ENCODE peak calls at places on chromosomes 2 and 18, in nine cellular contexts. J is NB4, Z is epithelial cell of esophagus, Q is H9, A is colonic mucosa, S is endothelial cell, O is osteocyte, U is brain microvascular endothelial cell, X is GM12864. E is an unnamed sample.

GRCh38 chr2:7111626-7112025 is 194.4 kb downstream of the RNF144A start:
- DNase-seq in J (no peak), Z (peak), Q (no peak), A (no peak), S (no peak), O (peak), U (no peak), X (no peak), E (no peak)

GRCh38 chr18:30177056-30177455 is 865.5 kb downstream of the DSC3 start:
- DNase-seq in J (no peak), Z (peak), Q (no peak), A (no peak), S (no peak), O (no peak), U (no peak), X (no peak), E (no peak)

GRCh38 chr18:63155169-63155852 is 164.3 kb downstream of the BCL2 start:
- DNase-seq in J (peak), Z (peak), Q (peak), A (peak), S (peak), O (no peak), U (no peak), X (no peak), E (peak)

GRCh38 chr2:152716805-152717241 is 438 bp downstream of the PRPF40A start:
- DNase-seq in J (peak), Z (peak), Q (no peak), A (peak), S (peak), O (no peak), U (no peak), X (no peak), E (peak)

GRCh38 chr2:241833938-241834852 is 24.5 kb downstream of the PDCD1 start:
- DNase-seq in J (no peak), Z (no peak), Q (no peak), A (no peak), S (no peak), O (no peak), U (no peak), X (no peak), E (no peak)

GRCh38 chr2:1187189-1187588 is 226.1 kb upstream of the TPO start:
- DNase-seq in J (no peak), Z (no peak), Q (no peak), A (no peak), S (no peak), O (no peak), U (no peak), X (no peak), E (no peak)

GRCh38 chr18:51110073-51110797 is 80.2 kb downstream of the SMAD4 start:
- DNase-seq in J (peak), Z (peak), Q (peak), A (peak), S (peak), O (peak), U (peak), X (no peak), E (peak)

GRCh38 chr2:15838481-15838880 is 101.9 kb upstream of the MYCN start:
- DNase-seq in J (no peak), Z (no peak), Q (no peak), A (no peak), S (no peak), O (no peak), U (no peak), X (no peak), E (no peak)

GRCh38 chr2:105610444-105611327 is 134.0 kb upstream of the NCK2 start:
- DNase-seq in J (no peak), Z (peak), Q (no peak), A (no peak), S (no peak), O (no peak), U (peak), X (no peak), E (peak)

GRCh38 chr2:207767461-207768167 is 2.1 kb downstream of the FZD5 start:
- DNase-seq in J (no peak), Z (peak), Q (peak), A (peak), S (peak), O (no peak), U (no peak), X (no peak), E (no peak)

GRCh38 chr2:206250041-206250897 is 24.2 kb upstream of the ZDBF2 start:
- DNase-seq in J (no peak), Z (peak), Q (peak), A (peak), S (no peak), O (no peak), U (no peak), X (no peak), E (no peak)

GRCh38 chr2:158024288-158024898 is 77.3 kb upstream of the UPP2 start:
- DNase-seq in J (peak), Z (peak), Q (no peak), A (peak), S (peak), O (no peak), U (peak), X (no peak), E (peak)

GRCh38 chr2:68936462-68936861 is 16.2 kb downstream of the GKN2 start:
- DNase-seq in J (no peak), Z (peak), Q (no peak), A (no peak), S (no peak), O (no peak), U (peak), X (no peak), E (no peak)

GRCh38 chr2:106011380-106011779 is 182.7 kb downstream of the UXS1 start:
- DNase-seq in J (no peak), Z (no peak), Q (no peak), A (no peak), S (no peak), O (no peak), U (no peak), X (no peak), E (no peak)

GRCh38 chr2:23519334-23519651 is 134.3 kb downstream of the KLHL29 start:
- DNase-seq in J (no peak), Z (no peak), Q (no peak), A (no peak), S (no peak), O (no peak), U (no peak), X (no peak), E (no peak)

GRCh38 chr2:85273732-85274731 is 53.8 kb downstream of the TGOLN2 start:
- DNase-seq in J (peak), Z (peak), Q (no peak), A (no peak), S (no peak), O (no peak), U (peak), X (no peak), E (no peak)

GRCh38 chr2:150530168-150530567 is 42.7 kb upstream of the RND3 start:
- DNase-seq in J (no peak), Z (no peak), Q (no peak), A (no peak), S (no peak), O (no peak), U (no peak), X (no peak), E (no peak)

GRCh38 chr2:182863642-182864041 is 2.8 kb downstream of the FRZB start:
- DNase-seq in J (no peak), Z (no peak), Q (no peak), A (no peak), S (no peak), O (no peak), U (no peak), X (no peak), E (no peak)

GRCh38 chr2:187299122-187299906 is 148.7 kb downstream of the CALCRL start:
- DNase-seq in J (peak), Z (peak), Q (no peak), A (no peak), S (peak), O (no peak), U (no peak), X (no peak), E (no peak)

GRCh38 chr2:46538393-46538792 is 59.0 kb downstream of the TMEM247 start:
- DNase-seq in J (peak), Z (peak), Q (no peak), A (no peak), S (no peak), O (no peak), U (no peak), X (no peak), E (no peak)

GRCh38 chr2:128465246-128466170 is 146.8 kb upstream of the HS6ST1 start:
- DNase-seq in J (no peak), Z (no peak), Q (peak), A (peak), S (no peak), O (peak), U (no peak), X (no peak), E (no peak)

GRCh38 chr2:9139491-9140443 is 66.8 kb upstream of the ASAP2 start:
- DNase-seq in J (peak), Z (peak), Q (peak), A (peak), S (peak), O (peak), U (peak), X (no peak), E (peak)

GRCh38 chr2:9140570-9141378 is 65.8 kb upstream of the ASAP2 start:
- DNase-seq in J (peak), Z (no peak), Q (no peak), A (no peak), S (no peak), O (no peak), U (no peak), X (no peak), E (no peak)

GRCh38 chr2:9135804-9136558 is 70.6 kb upstream of the ASAP2 start:
- DNase-seq in J (no peak), Z (peak), Q (no peak), A (no peak), S (no peak), O (no peak), U (peak), X (no peak), E (no peak)

GRCh38 chr2:9136997-9137819 is 69.4 kb upstream of the ASAP2 start:
- DNase-seq in J (no peak), Z (no peak), Q (no peak), A (peak), S (no peak), O (no peak), U (no peak), X (no peak), E (no peak)

DNA sequence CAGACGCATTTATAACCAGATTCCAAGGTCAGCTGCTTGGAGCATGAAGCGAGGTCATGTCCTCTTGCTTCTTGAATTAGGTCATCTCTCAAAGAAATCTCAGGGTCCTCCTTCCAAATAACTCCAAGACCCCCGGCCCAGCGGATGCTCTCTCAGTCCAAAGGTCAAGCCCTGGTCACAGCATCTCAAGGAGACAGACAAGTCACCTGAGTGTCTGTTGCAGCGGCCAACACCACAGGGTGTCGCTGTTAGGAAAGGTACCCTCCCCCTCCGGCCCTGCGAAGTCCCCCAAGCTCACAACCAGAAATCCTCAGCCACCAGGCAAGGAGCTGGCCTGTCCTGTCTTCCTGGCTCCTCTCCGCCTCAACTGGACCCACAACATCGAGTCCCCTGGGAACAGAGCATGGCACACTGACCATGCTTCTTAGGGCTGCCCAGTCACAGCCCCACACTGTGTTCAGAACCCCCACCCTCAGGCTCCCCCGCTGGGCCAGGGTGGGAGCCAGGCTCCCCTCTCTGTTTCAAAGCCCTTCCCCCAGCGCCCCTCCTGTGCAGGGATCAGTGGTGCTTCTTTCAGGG is 68.0 kb upstream of the ASAP2 start:
- DNase-seq in J (peak), Z (no peak), Q (peak), A (peak), S (peak), O (no peak), U (no peak), X (no peak), E (peak)
- TF ChIP-seq CTCF in J (peak), Z (peak), Q (peak), A (no peak), S (peak), O (no peak), U (peak), X (peak), E (peak)

GRCh38 chr2:227865281-227865680 is 6.2 kb upstream of the DAW1 start:
- DNase-seq in J (no peak), Z (no peak), Q (no peak), A (no peak), S (no peak), O (no peak), U (no peak), X (no peak), E (no peak)

GRCh38 chr2:227864161-227864756 is 7.2 kb upstream of the DAW1 start:
- DNase-seq in J (no peak), Z (no peak), Q (no peak), A (no peak), S (no peak), O (no peak), U (peak), X (no peak), E (no peak)

GRCh38 chr2:227862227-227862740 is 9.1 kb upstream of the DAW1 start:
- DNase-seq in J (peak), Z (peak), Q (no peak), A (peak), S (peak), O (no peak), U (peak), X (peak), E (peak)

GRCh38 chr2:227861011-227861410 is 10.4 kb upstream of the DAW1 start:
- DNase-seq in J (no peak), Z (no peak), Q (no peak), A (no peak), S (no peak), O (no peak), U (no peak), X (no peak), E (no peak)

DNA sequence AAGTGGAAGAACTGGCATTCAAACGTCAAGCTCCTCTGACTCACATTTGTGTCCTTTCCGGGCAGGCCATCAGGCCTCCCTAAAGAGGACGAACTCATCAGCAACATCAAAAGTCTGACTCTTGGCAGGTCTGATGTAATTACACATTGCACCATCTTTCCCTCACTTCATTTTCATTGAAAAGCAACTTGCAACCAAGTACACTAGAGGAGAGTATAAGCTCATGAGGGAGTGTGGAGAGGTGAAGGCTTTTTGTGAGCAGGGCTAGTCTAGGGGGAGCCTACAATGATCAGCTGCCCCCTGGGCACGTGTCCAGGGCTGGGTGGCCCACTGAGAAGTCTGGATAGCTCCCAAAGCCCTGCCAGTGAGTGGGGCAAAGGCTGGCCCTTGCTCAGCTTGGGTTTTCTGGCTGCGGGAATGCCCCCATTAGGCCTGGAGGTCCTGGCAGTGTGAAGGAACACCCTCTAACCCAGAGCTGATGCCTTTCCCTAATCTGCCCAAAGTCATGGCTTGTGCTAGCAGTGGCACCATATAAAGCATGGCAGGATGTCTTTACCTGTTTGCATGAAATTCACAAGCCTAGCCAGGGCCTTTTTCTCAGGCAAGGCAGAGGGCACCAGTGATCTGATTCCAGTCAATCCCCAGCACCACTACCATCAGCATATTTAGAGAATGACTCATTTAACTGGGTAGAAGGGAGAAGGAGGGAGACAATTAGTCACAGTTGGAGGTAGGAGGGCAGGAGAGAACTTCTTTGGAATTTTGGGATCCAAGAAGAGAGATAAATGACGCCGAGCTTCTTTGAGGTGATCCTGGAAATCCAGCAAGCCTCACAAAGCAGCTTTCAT is 8.5 kb upstream of the DAW1 start:
- DNase-seq in J (peak), Z (peak), Q (peak), A (no peak), S (no peak), O (no peak), U (peak), X (no peak), E (no peak)
- TF ChIP-seq CTCF in J (no peak), Z (peak), Q (no peak), A (no peak), S (no peak), O (peak), U (peak), X (peak), E (no peak)

DNA sequence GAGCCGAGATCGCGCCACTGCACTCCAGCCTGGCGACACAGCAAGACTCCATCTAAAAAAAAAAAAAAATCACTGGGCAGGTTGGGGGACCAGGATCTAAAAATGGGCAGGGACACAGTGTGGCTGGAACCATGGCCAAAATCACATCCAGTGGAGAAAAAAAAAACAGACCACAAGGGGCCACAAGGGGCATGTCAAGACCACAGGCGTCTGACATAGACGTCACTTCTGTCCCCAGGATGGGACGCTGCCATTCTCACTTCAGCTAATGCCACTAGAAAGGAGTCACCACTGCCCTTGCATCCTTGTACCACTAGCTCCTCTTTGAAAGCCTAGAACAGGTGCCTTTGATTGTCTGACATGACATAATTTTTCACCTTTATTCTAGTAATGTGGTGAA is 2.5 kb upstream of the POMC start:
- DNase-seq in J (peak), Z (no peak), Q (no peak), A (no peak), S (no peak), O (no peak), U (no peak), X (no peak), E (no peak)
- TF ChIP-seq CTCF in J (no peak), Z (no peak), Q (no peak), A (no peak), S (no peak), O (no peak), U (no peak), X (peak), E (no peak)

DNA sequence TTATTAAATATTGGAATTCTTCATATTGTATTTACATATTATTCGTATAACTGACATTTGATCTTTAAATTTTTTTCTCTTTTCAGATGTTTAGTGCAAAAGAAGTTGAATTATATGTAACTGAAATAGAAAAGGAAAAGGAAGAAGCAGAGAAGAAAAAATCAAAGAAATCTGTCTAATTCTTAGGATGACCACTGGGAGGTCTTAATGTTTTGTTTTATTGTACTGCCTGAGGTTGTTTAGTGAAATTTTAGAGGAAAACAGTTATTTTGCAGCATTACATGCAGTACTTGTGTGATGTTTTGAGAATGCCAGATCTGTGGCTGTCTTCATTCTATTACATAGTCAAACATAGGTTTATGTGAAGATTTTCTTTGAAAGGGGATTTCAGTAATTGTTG is 34.0 kb upstream of the TAF4B start:
- DNase-seq in J (no peak), Z (no peak), Q (no peak), A (no peak), S (no peak), O (no peak), U (no peak), X (no peak), E (no peak)
- TF ChIP-seq CTCF in J (no peak), Z (no peak), Q (no peak), A (no peak), S (no peak), O (no peak), U (no peak), X (peak), E (no peak)

DNA sequence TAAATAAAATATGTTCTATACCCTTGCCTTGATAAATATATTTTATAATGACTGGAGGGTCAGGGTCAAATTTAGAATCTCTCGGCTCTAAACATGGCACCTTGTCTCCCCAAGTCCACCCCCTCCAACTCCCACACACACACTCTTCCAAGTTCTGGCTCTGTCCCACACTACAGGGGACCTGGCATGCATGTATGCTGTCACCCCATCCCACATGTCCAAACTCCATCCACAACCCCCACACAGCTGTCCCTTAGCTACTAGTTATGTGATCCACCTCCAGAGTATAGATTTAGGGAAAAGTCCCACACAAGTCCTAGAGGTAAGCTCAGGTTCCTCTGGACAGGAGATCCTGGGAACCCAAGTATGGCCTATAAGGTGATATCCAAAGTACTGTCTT is 382.4 kb downstream of the CDH2 start:
- DNase-seq in J (no peak), Z (no peak), Q (no peak), A (no peak), S (no peak), O (no peak), U (no peak), X (no peak), E (no peak)
- TF ChIP-seq CTCF in J (no peak), Z (no peak), Q (no peak), A (no peak), S (no peak), O (no peak), U (no peak), X (no peak), E (no peak)

GRCh38 chr2:175884673-175885393 is 117.2 kb downstream of the LNPK start:
- DNase-seq in J (no peak), Z (no peak), Q (no peak), A (no peak), S (no peak), O (no peak), U (no peak), X (no peak), E (no peak)
- TF ChIP-seq CTCF in J (no peak), Z (no peak), Q (no peak), A (no peak), S (no peak), O (no peak), U (no peak), X (no peak), E (no peak)

DNA sequence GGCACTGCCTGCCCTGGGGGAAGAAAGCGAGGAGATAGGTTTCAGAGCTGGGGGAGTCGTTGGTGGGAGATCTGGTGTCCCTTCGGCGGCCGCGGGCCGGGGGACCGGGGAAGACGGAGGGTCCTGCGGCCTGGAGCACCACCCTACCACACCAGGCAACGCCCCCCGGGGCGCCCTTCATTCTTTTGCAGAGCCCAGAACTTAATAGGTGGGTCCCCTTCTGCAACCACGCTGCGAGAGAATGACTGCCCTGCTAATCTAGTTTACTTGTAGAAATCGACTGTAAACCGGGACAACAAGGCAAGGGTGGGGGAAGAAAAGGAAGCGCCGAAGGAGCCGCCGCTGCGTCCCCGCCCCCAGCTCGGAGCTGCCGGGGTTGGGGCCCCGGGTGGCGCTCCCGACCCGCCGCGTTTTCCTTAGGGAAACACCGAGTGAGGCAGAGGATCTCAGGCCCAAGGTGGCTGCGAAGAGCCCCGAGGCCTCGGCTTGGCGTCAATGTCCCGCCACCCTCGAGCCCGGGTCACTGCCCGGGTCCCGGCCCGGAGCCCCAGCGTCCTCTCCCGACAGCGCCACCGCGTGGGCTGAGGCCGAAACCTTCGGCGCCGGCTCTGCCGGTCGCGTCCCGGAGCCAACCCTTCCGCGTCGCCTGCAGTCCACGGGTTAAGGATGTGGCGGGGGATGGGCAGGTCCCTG is 5.4 kb upstream of the SATB2 start:
- DNase-seq in J (peak), Z (peak), Q (peak), A (peak), S (peak), O (peak), U (no peak), X (no peak), E (peak)
- TF ChIP-seq CTCF in J (peak), Z (peak), Q (peak), A (peak), S (peak), O (peak), U (peak), X (peak), E (peak)